ENCODE peak calls at places on chromosomes 11 and 22, in four cellular contexts. One of them, this sample, is unnamed. For H3K27me3 and H3K4me1, the result is how much of the 10 kb centered on the place peaks cover.

GRCh38 chr11:64084962-64085710 is 49.4 kb downstream of the FLRT1 start:
- DNase-seq in esophagus squamous epithelium: no peak
- DNase-seq in adrenal gland: no peak
- DNase-seq in colonic mucosa: peak
- DNase-seq in this sample: peak

GRCh38 chr22:42035256-42035655 is 35.4 kb downstream of the NAGA start:
- DNase-seq in adrenal gland: no peak
- DNase-seq in esophagus squamous epithelium: no peak
- DNase-seq in colonic mucosa: no peak
- DNase-seq in this sample: no peak

GRCh38 chr11:112805658-112806057 is 155.6 kb upstream of the NCAM1 start:
- DNase-seq in colonic mucosa: no peak
- DNase-seq in adrenal gland: no peak
- DNase-seq in esophagus squamous epithelium: no peak
- DNase-seq in this sample: no peak

GRCh38 chr22:28019881-28020861 is 101.1 kb upstream of the PITPNB start:
- DNase-seq in adrenal gland: peak
- DNase-seq in colonic mucosa: peak
- DNase-seq in esophagus squamous epithelium: no peak
- DNase-seq in this sample: peak

GRCh38 chr22:31313366-31314147 is 21.3 kb upstream of the PIK3IP1 start:
- DNase-seq in adrenal gland: peak
- DNase-seq in colonic mucosa: peak
- DNase-seq in esophagus squamous epithelium: no peak
- DNase-seq in this sample: peak

GRCh38 chr22:38697055-38697980 is 3.4 kb downstream of the JOSD1 start:
- DNase-seq in colonic mucosa: peak
- DNase-seq in esophagus squamous epithelium: no peak
- DNase-seq in adrenal gland: no peak
- DNase-seq in this sample: no peak

GRCh38 chr22:36277482-36278291 is 24.8 kb downstream of the APOL1 start:
- DNase-seq in esophagus squamous epithelium: no peak
- DNase-seq in adrenal gland: peak
- DNase-seq in colonic mucosa: peak
- DNase-seq in this sample: peak

GRCh38 chr11:70894566-70894965 is 357.8 kb downstream of the SHANK2 start:
- DNase-seq in adrenal gland: no peak
- DNase-seq in esophagus squamous epithelium: no peak
- DNase-seq in colonic mucosa: no peak
- DNase-seq in this sample: no peak

GRCh38 chr11:96246718-96247540 is 96.1 kb downstream of the MAML2 start:
- DNase-seq in adrenal gland: no peak
- DNase-seq in esophagus squamous epithelium: no peak
- DNase-seq in colonic mucosa: no peak
- DNase-seq in this sample: no peak

GRCh38 chr22:26897384-26897783 is 240.0 kb downstream of the MIAT start:
- DNase-seq in adrenal gland: no peak
- DNase-seq in esophagus squamous epithelium: no peak
- DNase-seq in colonic mucosa: no peak
- DNase-seq in this sample: no peak

GRCh38 chr22:27122561-27122960 is 465.2 kb downstream of the MIAT start:
- DNase-seq in esophagus squamous epithelium: no peak
- DNase-seq in colonic mucosa: no peak
- DNase-seq in adrenal gland: no peak
- DNase-seq in this sample: no peak

GRCh38 chr11:561148-562003 is 606 bp downstream of the RASSF7 start:
- DNase-seq in colonic mucosa: peak
- DNase-seq in esophagus squamous epithelium: no peak
- DNase-seq in adrenal gland: no peak
- DNase-seq in this sample: peak

GRCh38 chr22:48532986-48533385 is 1294.7 kb downstream of the BRD1 start:
- DNase-seq in colonic mucosa: no peak
- DNase-seq in esophagus squamous epithelium: no peak
- DNase-seq in adrenal gland: no peak
- DNase-seq in this sample: no peak

GRCh38 chr11:17906436-17906835 is 106.4 kb downstream of the SERGEF start:
- DNase-seq in esophagus squamous epithelium: no peak
- DNase-seq in adrenal gland: no peak
- DNase-seq in colonic mucosa: no peak
- DNase-seq in this sample: no peak

GRCh38 chr11:66886671-66887221 is 29.9 kb downstream of the LRFN4 start:
- DNase-seq in esophagus squamous epithelium: no peak
- DNase-seq in colonic mucosa: no peak
- DNase-seq in adrenal gland: no peak
- DNase-seq in this sample: no peak

GRCh38 chr11:62804310-62805043 is 763 bp downstream of the NXF1 start:
- DNase-seq in colonic mucosa: no peak
- DNase-seq in esophagus squamous epithelium: no peak
- DNase-seq in adrenal gland: peak
- DNase-seq in this sample: no peak

GRCh38 chr22:25146906-25147754 is 52.5 kb upstream of the CRYBB3 start:
- DNase-seq in colonic mucosa: no peak
- DNase-seq in adrenal gland: no peak
- DNase-seq in esophagus squamous epithelium: no peak
- DNase-seq in this sample: no peak

GRCh38 chr11:102666331-102666957 is 39.1 kb downstream of the MMP27 start:
- DNase-seq in adrenal gland: peak
- DNase-seq in colonic mucosa: peak
- DNase-seq in esophagus squamous epithelium: no peak
- DNase-seq in this sample: peak

GRCh38 chr11:43576834-43577521 is 103.6 kb upstream of the HSD17B12 start:
- DNase-seq in colonic mucosa: peak
- DNase-seq in adrenal gland: peak
- DNase-seq in esophagus squamous epithelium: no peak
- DNase-seq in this sample: peak

GRCh38 chr11:43573873-43574272 is 106.7 kb upstream of the HSD17B12 start:
- DNase-seq in colonic mucosa: no peak
- DNase-seq in esophagus squamous epithelium: no peak
- DNase-seq in adrenal gland: no peak
- DNase-seq in this sample: no peak

GRCh38 chr11:43573233-43573632 is 107.3 kb upstream of the HSD17B12 start:
- DNase-seq in esophagus squamous epithelium: no peak
- DNase-seq in adrenal gland: no peak
- DNase-seq in colonic mucosa: no peak
- DNase-seq in this sample: no peak

GRCh38 chr11:43575931-43576833 is 104.4 kb upstream of the HSD17B12 start:
- DNase-seq in adrenal gland: no peak
- DNase-seq in esophagus squamous epithelium: no peak
- DNase-seq in colonic mucosa: no peak
- DNase-seq in this sample: no peak

GRCh38 chr11:43574949-43575915 is 105.3 kb upstream of the HSD17B12 start:
- DNase-seq in esophagus squamous epithelium: no peak
- DNase-seq in adrenal gland: no peak
- DNase-seq in colonic mucosa: no peak
- DNase-seq in this sample: no peak
- H3K27me3 ChIP-seq in esophagus squamous epithelium: half or more
- H3K27me3 ChIP-seq in adrenal gland: half or more
- H3K27me3 ChIP-seq in colonic mucosa: half or more
- H3K27me3 ChIP-seq in this sample: under half

GRCh38 chr11:12725863-12726666 is 51.8 kb downstream of the TEAD1 start:
- DNase-seq in esophagus squamous epithelium: no peak
- DNase-seq in adrenal gland: no peak
- DNase-seq in colonic mucosa: no peak
- DNase-seq in this sample: no peak

GRCh38 chr11:12725047-12725862 is 51.0 kb downstream of the TEAD1 start:
- DNase-seq in colonic mucosa: no peak
- DNase-seq in esophagus squamous epithelium: no peak
- DNase-seq in adrenal gland: no peak
- DNase-seq in this sample: no peak

GRCh38 chr11:12723410-12724297 is 49.4 kb downstream of the TEAD1 start:
- DNase-seq in esophagus squamous epithelium: no peak
- DNase-seq in colonic mucosa: peak
- DNase-seq in adrenal gland: no peak
- DNase-seq in this sample: peak

GRCh38 chr11:12721816-12722604 is 47.8 kb downstream of the TEAD1 start:
- DNase-seq in adrenal gland: no peak
- DNase-seq in colonic mucosa: no peak
- DNase-seq in esophagus squamous epithelium: no peak
- DNase-seq in this sample: no peak

GRCh38 chr11:12724301-12725046 is 50.3 kb downstream of the TEAD1 start:
- DNase-seq in colonic mucosa: peak
- DNase-seq in esophagus squamous epithelium: peak
- DNase-seq in adrenal gland: peak
- DNase-seq in this sample: peak
- H3K4me1 ChIP-seq in colonic mucosa: under half
- H3K4me1 ChIP-seq in esophagus squamous epithelium: under half
- H3K4me1 ChIP-seq in adrenal gland: under half
- H3K4me1 ChIP-seq in this sample: under half

GRCh38 chr11:36577859-36578258 is 10.1 kb downstream of the RAG1 start:
- DNase-seq in adrenal gland: no peak
- DNase-seq in colonic mucosa: no peak
- DNase-seq in esophagus squamous epithelium: no peak
- DNase-seq in this sample: no peak

GRCh38 chr11:36577373-36577772 is 9.6 kb downstream of the RAG1 start:
- DNase-seq in esophagus squamous epithelium: no peak
- DNase-seq in colonic mucosa: no peak
- DNase-seq in adrenal gland: no peak
- DNase-seq in this sample: no peak

GRCh38 chr11:36578458-36578857 is 10.7 kb downstream of the RAG1 start:
- DNase-seq in adrenal gland: no peak
- DNase-seq in esophagus squamous epithelium: no peak
- DNase-seq in colonic mucosa: no peak
- DNase-seq in this sample: no peak

GRCh38 chr11:36583667-36584066 is 10.6 kb upstream of the IFTAP start:
- DNase-seq in esophagus squamous epithelium: no peak
- DNase-seq in colonic mucosa: no peak
- DNase-seq in adrenal gland: no peak
- DNase-seq in this sample: no peak

DNA sequence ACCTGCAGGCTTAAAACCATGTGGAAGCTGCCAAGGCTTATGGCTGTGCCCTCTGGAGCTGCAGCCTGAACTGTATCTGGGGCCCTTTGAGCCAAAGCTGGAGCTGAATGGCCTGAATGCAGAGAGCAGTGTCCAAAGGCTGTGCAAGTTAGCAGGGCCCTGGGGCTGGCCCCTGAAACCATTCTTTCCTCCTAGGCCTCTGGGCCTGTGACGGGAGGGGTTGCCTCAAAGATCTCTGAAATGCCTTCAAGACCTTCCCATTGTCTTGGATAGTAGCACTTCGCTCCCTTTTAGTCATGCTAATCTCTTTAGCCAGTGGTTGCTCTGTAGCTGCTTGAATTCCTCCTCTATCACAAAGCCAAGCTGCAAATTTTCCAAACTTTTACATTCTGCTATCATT is 12.8 kb upstream of the IFTAP start:
- DNase-seq in colonic mucosa: no peak
- DNase-seq in adrenal gland: no peak
- DNase-seq in esophagus squamous epithelium: no peak
- DNase-seq in this sample: no peak
- TF ChIP-seq CTCF in colonic mucosa: no peak
- TF ChIP-seq CTCF in adrenal gland: no peak
- TF ChIP-seq CTCF in esophagus squamous epithelium: no peak
- TF ChIP-seq CTCF in this sample: no peak

GRCh38 chr11:35902961-35903360 is 40.9 kb upstream of the LDLRAD3 start:
- DNase-seq in esophagus squamous epithelium: no peak
- DNase-seq in adrenal gland: no peak
- DNase-seq in colonic mucosa: no peak
- DNase-seq in this sample: no peak
- H3K27me3 ChIP-seq in esophagus squamous epithelium: under half
- H3K27me3 ChIP-seq in adrenal gland: under half
- H3K27me3 ChIP-seq in colonic mucosa: under half
- H3K27me3 ChIP-seq in this sample: under half

DNA sequence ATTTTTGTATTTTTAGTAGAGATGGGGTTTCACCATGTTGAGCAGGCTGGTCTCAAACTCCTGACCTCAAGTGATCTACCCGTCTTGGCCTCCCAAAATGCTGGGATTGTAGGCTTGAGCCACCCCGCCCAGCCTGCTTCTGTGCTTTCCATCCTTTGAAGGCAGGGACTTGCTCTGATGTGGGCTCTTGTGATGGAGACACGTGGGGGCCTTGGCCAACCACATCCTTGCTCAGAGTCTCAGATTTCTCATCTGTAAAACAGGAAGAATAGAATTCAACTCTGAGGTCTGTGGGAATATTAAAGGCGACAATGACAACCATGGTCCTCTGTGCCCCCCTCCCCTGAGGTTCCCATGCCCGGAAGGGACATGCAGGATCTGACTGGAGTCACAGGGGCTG is 3.8 kb upstream of the GGA1 start:
- DNase-seq in adrenal gland: no peak
- DNase-seq in esophagus squamous epithelium: no peak
- DNase-seq in colonic mucosa: peak
- DNase-seq in this sample: no peak
- H3K4me1 ChIP-seq in adrenal gland: under half
- H3K4me1 ChIP-seq in esophagus squamous epithelium: under half
- H3K4me1 ChIP-seq in colonic mucosa: under half
- H3K4me1 ChIP-seq in this sample: under half

GRCh38 chr11:5460983-5461621 is 12.0 kb downstream of the OR51I2 start:
- DNase-seq in adrenal gland: no peak
- DNase-seq in colonic mucosa: no peak
- DNase-seq in esophagus squamous epithelium: no peak
- DNase-seq in this sample: no peak
- TF ChIP-seq CTCF in adrenal gland: no peak
- TF ChIP-seq CTCF in colonic mucosa: no peak
- TF ChIP-seq CTCF in esophagus squamous epithelium: no peak
- TF ChIP-seq CTCF in this sample: no peak

GRCh38 chr11:44308256-44308922 is 1.6 kb downstream of the ALX4 start:
- DNase-seq in adrenal gland: no peak
- DNase-seq in colonic mucosa: no peak
- DNase-seq in esophagus squamous epithelium: no peak
- DNase-seq in this sample: no peak
- H3K27me3 ChIP-seq in adrenal gland: half or more
- H3K27me3 ChIP-seq in colonic mucosa: half or more
- H3K27me3 ChIP-seq in esophagus squamous epithelium: half or more
- H3K27me3 ChIP-seq in this sample: under half

GRCh38 chr22:45318168-45318557 is 8.4 kb downstream of the FAM118A start:
- DNase-seq in colonic mucosa: peak
- DNase-seq in adrenal gland: peak
- DNase-seq in esophagus squamous epithelium: no peak
- DNase-seq in this sample: peak
- H3K4me1 ChIP-seq in colonic mucosa: under half
- H3K4me1 ChIP-seq in adrenal gland: under half
- H3K4me1 ChIP-seq in esophagus squamous epithelium: under half
- H3K4me1 ChIP-seq in this sample: under half

GRCh38 chr11:74311352-74311926 is at the start of gene P4HA3:
- DNase-seq in colonic mucosa: peak
- DNase-seq in adrenal gland: peak
- DNase-seq in esophagus squamous epithelium: no peak
- DNase-seq in this sample: peak
- TF ChIP-seq CTCF in colonic mucosa: no peak
- TF ChIP-seq CTCF in adrenal gland: no peak
- TF ChIP-seq CTCF in esophagus squamous epithelium: no peak
- TF ChIP-seq CTCF in this sample: no peak

DNA sequence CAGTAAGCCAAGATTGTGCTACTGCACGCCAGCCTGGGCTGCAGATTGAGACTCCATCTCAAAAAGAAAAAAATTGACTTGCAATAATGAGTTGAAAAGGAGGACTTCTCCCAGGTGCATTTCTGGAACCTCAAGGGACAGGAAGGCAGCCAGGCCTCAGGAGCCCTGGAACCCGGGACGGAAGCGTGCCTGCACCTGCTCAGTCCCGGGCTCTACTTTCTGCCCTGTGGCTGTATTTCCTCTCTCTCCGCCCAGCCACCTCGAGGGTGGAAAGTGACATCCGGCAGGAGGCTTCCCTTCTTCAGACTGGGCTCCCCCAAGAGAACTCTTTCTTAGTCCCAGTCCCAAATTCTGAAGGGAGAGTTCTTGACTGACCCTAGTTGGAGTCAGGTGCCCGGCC is 20.2 kb upstream of the GAL start:
- DNase-seq in esophagus squamous epithelium: no peak
- DNase-seq in colonic mucosa: no peak
- DNase-seq in adrenal gland: no peak
- DNase-seq in this sample: no peak
- H3K27me3 ChIP-seq in esophagus squamous epithelium: under half
- H3K27me3 ChIP-seq in colonic mucosa: under half
- H3K27me3 ChIP-seq in adrenal gland: under half
- H3K27me3 ChIP-seq in this sample: under half

This sample was measured in body of pancreas.